ENCODE peak calls at places on chromosome 7, in five cellular contexts. I, Q, Z, V and C are unnamed samples.

GRCh38 chr7:93985101-93985500 is 19.1 kb downstream of the BET1 start:
- DNase-seq in Q (no peak), I (no peak), V (no peak), Z (no peak), C (no peak)

GRCh38 chr7:150955519-150956394 is 22.4 kb downstream of the KCNH2 start:
- DNase-seq in I (no peak), V (no peak), Z (no peak), Q (no peak), C (no peak)

GRCh38 chr7:280461-280860 is 9.5 kb upstream of the FOXL3 start:
- DNase-seq in Q (no peak), V (no peak), Z (no peak), I (no peak), C (no peak)

GRCh38 chr7:120041798-120042197 is 231.2 kb upstream of the KCND2 start:
- DNase-seq in V (no peak), Z (no peak), Q (no peak), I (no peak), C (no peak)

GRCh38 chr7:131562941-131563340 is 6.5 kb upstream of the PODXL start:
- DNase-seq in Q (no peak), V (no peak), I (no peak), Z (no peak), C (no peak)

GRCh38 chr7:141225916-141226618 is 152.2 kb downstream of the TMEM178B start:
- DNase-seq in Z (no peak), V (no peak), I (no peak), Q (no peak), C (no peak)

GRCh38 chr7:51949726-51950644 is 633.4 kb upstream of the COBL start:
- DNase-seq in V (no peak), Q (no peak), I (no peak), Z (no peak), C (no peak)

GRCh38 chr7:110448918-110449317 is 642.0 kb upstream of the LRRN3 start:
- DNase-seq in I (no peak), V (no peak), Z (no peak), Q (no peak), C (no peak)

GRCh38 chr7:1569016-1569415 is 816 bp downstream of the PSMG3 start:
- DNase-seq in V (peak; percentile 53), Z (peak; percentile 41), I (no peak), Q (peak; percentile 55), C (peak; percentile 59)

GRCh38 chr7:17233643-17234397 is 64.6 kb upstream of the AHR start:
- DNase-seq in Q (peak; percentile 38), I (no peak), Z (no peak), V (peak; percentile 36), C (peak; percentile 53)

GRCh38 chr7:102040569-102040968 is 223.1 kb downstream of the CUX1 start:
- DNase-seq in Q (no peak), I (peak; percentile 77), V (no peak), Z (no peak), C (no peak)

GRCh38 chr7:44711528-44711927 is 37.1 kb upstream of the ZMIZ2 start:
- DNase-seq in Z (no peak), Q (no peak), I (no peak), V (no peak), C (no peak)

GRCh38 chr7:49255061-49255460 is 330.7 kb downstream of the CDC14C start:
- DNase-seq in V (no peak), I (no peak), Q (no peak), Z (no peak), C (no peak)

GRCh38 chr7:77913977-77914607 is 115.5 kb downstream of the PHTF2 start:
- DNase-seq in Q (no peak), Z (no peak), V (no peak), I (no peak), C (no peak)

GRCh38 chr7:130277763-130278643 is 11.3 kb downstream of the CPA2 start:
- DNase-seq in I (no peak), Q (no peak), Z (peak; percentile 35), V (no peak), C (no peak)

GRCh38 chr7:67478066-67478465 is 481.4 kb downstream of the TYW1 start:
- DNase-seq in I (no peak), Z (no peak), Q (no peak), V (no peak), C (no peak)

GRCh38 chr7:4871056-4871680 is 9.3 kb upstream of the PAPOLB start:
- DNase-seq in Z (no peak), V (no peak), I (peak; percentile 70), Q (no peak), C (no peak)

GRCh38 chr7:157434231-157434630 is 97.4 kb downstream of the DNAJB6 start:
- DNase-seq in Z (no peak), I (peak; percentile 81), V (peak; percentile 6), Q (no peak), C (peak; percentile 8)